ENCODE peak calls at places on chromosomes 3 and 15, in four cellular contexts. F, X, H and T are unnamed samples.
A peak's percentile ranks its signal among the peaks of the same experiment; 100 is the strongest.

GRCh38 chr15:78625621-78626280 is 5.0 kb upstream of the CHRNA3 start:
- DNase-seq in H (no peak), F (no peak), X (no peak), T (no peak)

GRCh38 chr15:57415559-57415958 is 39.3 kb downstream of the CGNL1 start:
- DNase-seq in F (no peak), H (no peak), X (peak; percentile 20), T (no peak)

GRCh38 chr3:176469694-176470205 is 727.5 kb downstream of the TBL1XR1 start:
- DNase-seq in X (no peak), F (no peak), H (no peak), T (peak; percentile 28)

GRCh38 chr3:29370451-29371420 is 89.9 kb downstream of the RBMS3 start:
- DNase-seq in H (no peak), X (no peak), F (no peak), T (no peak)

GRCh38 chr3:118972974-118973373 is 61.7 kb downstream of the IGSF11 start:
- DNase-seq in X (no peak), H (no peak), F (no peak), T (peak; percentile 39)

GRCh38 chr3:47984089-47984759 is 32.0 kb downstream of the MAP4 start:
- DNase-seq in X (peak; percentile 86), F (peak; percentile 91), H (peak; percentile 41), T (no peak)

GRCh38 chr15:73495171-73495570 is 52.2 kb downstream of the REC114 start:
- DNase-seq in X (no peak), H (no peak), F (no peak), T (no peak)

GRCh38 chr3:37703633-37704032 is 158.0 kb upstream of the CTDSPL start:
- DNase-seq in H (peak; percentile 5), X (peak; percentile 40), F (peak; percentile 14), T (no peak)